ENCODE peak calls at places on chromosomes 13 and 19, in nine cellular contexts. Q is EH; F is NCI-H1092 treated with DMSO at 0.1 percent for 48 hours; T is Caki2; V is SJCRH30; A is stimulated activated CD4-positive, alpha-beta T cell treated with anti-CD3 and anti-CD28 coated beads, Interleukin-1b, Interleukin-23, amount 100 ng/mL, for 24 hours; L is endothelial cell; E is M059J; G is body of pancreas. Y is an unnamed sample.

GRCh38 chr19:10126213-10126639 is 6.5 kb upstream of the EIF3G start:
- DNase-seq in Q (no peak), F (no peak), T (no peak), V (no peak), A (no peak), L (no peak), E (no peak), G (no peak), Y (no peak)

GRCh38 chr19:47419789-47420188 is 462 bp upstream of the MEIS3 start:
- DNase-seq in Q (no peak), F (no peak), T (no peak), V (no peak), A (no peak), L (no peak), E (no peak), G (no peak), Y (no peak)

GRCh38 chr13:99071211-99071610 is 93.3 kb upstream of the DOCK9 start:
- DNase-seq in Q (no peak), F (no peak), T (no peak), V (no peak), A (no peak), L (no peak), E (no peak), G (no peak), Y (no peak)

GRCh38 chr13:27177852-27178251 is 6.2 kb upstream of the USP12 start:
- DNase-seq in Q (no peak), F (no peak), T (no peak), V (no peak), A (no peak), L (no peak), E (no peak), G (no peak), Y (no peak)

GRCh38 chr19:50261446-50261970 is 58.1 kb downstream of the MYH14 start:
- DNase-seq in Q (no peak), F (no peak), T (no peak), V (no peak), A (no peak), L (no peak), E (no peak), G (no peak), Y (no peak)

GRCh38 chr19:50658438-50659317 is 9.4 kb downstream of the C19orf81 start:
- DNase-seq in Q (peak), F (peak), T (peak), V (no peak), A (no peak), L (peak), E (peak), G (peak), Y (peak)

GRCh38 chr19:10113592-10113963 is 2.1 kb downstream of the P2RY11 start:
- DNase-seq in Q (no peak), F (no peak), T (no peak), V (no peak), A (no peak), L (no peak), E (no peak), G (no peak), Y (no peak)

GRCh38 chr19:42443944-42444398 is 1.2 kb upstream of the CXCL17 start:
- DNase-seq in Q (no peak), F (peak), T (no peak), V (no peak), A (no peak), L (no peak), E (no peak), G (peak), Y (no peak)

GRCh38 chr19:45152504-45153338 is 8.1 kb downstream of the NKPD1 start:
- DNase-seq in Q (peak), F (no peak), T (no peak), V (no peak), A (no peak), L (no peak), E (no peak), G (peak), Y (peak)

GRCh38 chr19:5947435-5947834 is 30.5 kb downstream of the RANBP3 start:
- DNase-seq in Q (no peak), F (no peak), T (no peak), V (no peak), A (no peak), L (no peak), E (no peak), G (peak), Y (peak)

GRCh38 chr19:10764340-10764894 is 46.5 kb downstream of the DNM2 start:
- DNase-seq in Q (no peak), F (no peak), T (peak), V (no peak), A (no peak), L (no peak), E (peak), G (peak), Y (no peak)

GRCh38 chr13:110275931-110276552 is 30.9 kb downstream of the COL4A1 start:
- DNase-seq in Q (no peak), F (no peak), T (no peak), V (no peak), A (no peak), L (no peak), E (no peak), G (no peak), Y (no peak)

GRCh38 chr19:7455600-7456296 is 33.1 kb downstream of the PEX11G start:
- DNase-seq in Q (no peak), F (no peak), T (no peak), V (no peak), A (no peak), L (no peak), E (no peak), G (no peak), Y (no peak)

GRCh38 chr19:32018014-32018413 is 327.4 kb upstream of the ZNF507 start:
- DNase-seq in Q (no peak), F (no peak), T (peak), V (peak), A (no peak), L (no peak), E (peak), G (no peak), Y (peak)

GRCh38 chr19:1747285-1748114 is 5.8 kb upstream of the ONECUT3 start:
- DNase-seq in Q (peak), F (no peak), T (peak), V (no peak), A (no peak), L (no peak), E (peak), G (peak), Y (peak)